ENCODE peak calls at places on chromosomes 2 and 18, in four cellular contexts. L is H9, H is H1, U is IMR-90. T is an unnamed sample.

GRCh38 chr2:88856409-88857135 is 165.1 kb downstream of the RPIA start:
- DNase-seq in L (no peak), H (no peak), U (no peak), T (no peak)

GRCh38 chr2:38202713-38203454 is 126.9 kb upstream of the CYP1B1 start:
- DNase-seq in L (no peak), H (no peak), U (peak; percentile 41), T (peak; percentile 66)

GRCh38 chr2:55906993-55907392 is 16.6 kb downstream of the EFEMP1 start:
- DNase-seq in L (no peak), H (no peak), U (no peak), T (no peak)

GRCh38 chr18:64202229-64202835 is 53.4 kb upstream of the LINC00305 start:
- DNase-seq in L (no peak), H (no peak), U (no peak), T (peak; percentile 16)

GRCh38 chr2:71060871-71061270 is 7.6 kb upstream of the NAGK start:
- DNase-seq in L (no peak), H (no peak), U (no peak), T (no peak)

GRCh38 chr2:228056706-228057105 is 124.8 kb downstream of the SPHKAP start:
- DNase-seq in L (no peak), H (no peak), U (no peak), T (no peak)

GRCh38 chr18:10055125-10055750 is 141.4 kb downstream of the VAPA start:
- DNase-seq in L (no peak), H (no peak), U (no peak), T (peak; percentile 33)

GRCh38 chr2:28084564-28084963 is 194.0 kb downstream of the BABAM2 start:
- DNase-seq in L (no peak), H (no peak), U (no peak), T (no peak)

GRCh38 chr2:194698012-194698411 is 959.0 kb upstream of the SLC39A10 start:
- DNase-seq in L (no peak), H (no peak), U (no peak), T (no peak)

GRCh38 chr2:241157841-241158545 is 7.7 kb downstream of the PPP1R7 start:
- DNase-seq in L (no peak), H (no peak), U (peak; percentile 71), T (no peak)

GRCh38 chr2:133712369-133712768 is 144.1 kb upstream of the NCKAP5 start:
- DNase-seq in L (no peak), H (no peak), U (no peak), T (no peak)

GRCh38 chr18:55385770-55386169 is 202.2 kb downstream of the TCF4 start:
- DNase-seq in L (no peak), H (no peak), U (no peak), T (no peak)

GRCh38 chr2:207767461-207768167 is 2.1 kb downstream of the FZD5 start:
- DNase-seq in L (peak; percentile 71), H (no peak), U (no peak), T (peak; percentile 79)

GRCh38 chr2:96931461-96931860 is 54.9 kb downstream of the FAM178B start:
- DNase-seq in L (no peak), H (no peak), U (no peak), T (no peak)

GRCh38 chr18:32707153-32707552 is 65.7 kb downstream of the KLHL14 start:
- DNase-seq in L (no peak), H (no peak), U (no peak), T (peak; percentile 24)

GRCh38 chr2:151560289-151560688 is 150.6 kb downstream of the RIF1 start:
- DNase-seq in L (no peak), H (no peak), U (peak; percentile 33), T (no peak)

GRCh38 chr2:241799522-241800197 is 9.3 kb upstream of the NEU4 start:
- DNase-seq in L (no peak), H (no peak), U (no peak), T (no peak)

GRCh38 chr2:45647986-45648520 is 3.4 kb upstream of the PRKCE start:
- DNase-seq in L (no peak), H (no peak), U (no peak), T (no peak)
- H4K5ac ChIP-seq in L (no peak overlapping the region), H (no peak overlapping the region), U (no peak overlapping the region), T (no peak overlapping the region)

GRCh38 chr2:120863661-120864320 is 128.1 kb downstream of the GLI2 start:
- DNase-seq in L (no peak), H (no peak), U (peak; percentile 67), T (peak; percentile 61)
- H4K5ac ChIP-seq in L (no peak overlapping the region), H (no peak overlapping the region), U (no peak overlapping the region), T (no peak overlapping the region)

DNA sequence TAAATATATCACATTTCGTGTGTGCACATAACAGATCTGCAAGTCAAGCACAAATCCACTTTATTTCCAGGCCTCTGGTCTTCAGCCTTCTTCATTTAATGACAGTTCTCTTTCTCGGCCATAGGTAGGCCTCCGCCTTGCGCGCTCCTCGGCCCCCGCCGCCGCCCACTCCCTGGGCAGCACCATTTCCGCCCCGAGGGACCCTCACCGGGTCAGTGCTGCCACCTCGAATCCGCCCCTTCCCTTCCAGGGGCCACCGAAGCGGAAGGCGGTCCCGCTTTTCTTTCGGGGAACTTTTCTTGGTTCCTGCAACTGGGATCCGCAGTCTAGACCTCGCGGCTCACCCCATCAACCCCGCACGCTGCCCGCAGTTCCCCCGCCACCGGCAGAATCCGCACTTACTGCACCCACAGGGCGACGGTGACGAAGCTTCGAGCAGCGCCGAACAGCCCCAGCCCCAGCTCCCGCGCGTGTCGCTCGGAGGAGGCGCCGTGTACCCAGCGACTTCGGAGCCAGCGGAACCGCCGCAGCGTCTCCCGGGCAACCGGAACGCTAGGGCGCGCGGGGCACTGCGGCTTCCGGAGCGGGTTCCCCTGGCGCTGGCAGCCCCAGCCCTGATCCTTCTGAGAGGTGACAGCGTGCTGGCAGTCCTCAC is at the start of gene CDKL4:
- DNase-seq in L (no peak), H (no peak), U (no peak), T (no peak)
- H4K5ac ChIP-seq in L (no peak within 1 kb of the TSS), H (no peak within 1 kb of the TSS), U (no peak within 1 kb of the TSS), T (no peak within 1 kb of the TSS)

DNA sequence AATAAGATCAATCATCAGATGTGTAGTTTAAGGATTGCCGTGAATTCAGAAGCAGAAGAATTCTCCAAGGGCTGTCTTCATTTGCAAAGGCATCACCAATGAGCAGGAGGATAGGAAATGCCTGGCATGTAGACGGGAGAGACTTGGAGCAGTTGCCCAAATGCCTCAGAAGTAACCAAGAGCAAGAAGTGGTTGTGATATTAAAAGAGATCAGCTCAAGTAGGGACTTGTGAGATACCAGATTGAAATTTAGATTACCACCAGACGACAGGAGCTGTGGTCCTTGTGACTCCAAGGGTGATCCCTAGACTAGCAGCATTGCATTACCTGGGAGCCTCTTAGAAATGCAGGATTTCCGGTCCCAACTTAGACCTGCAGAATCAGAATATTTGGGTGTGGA is 228.6 kb upstream of the EPAS1 start:
- DNase-seq in L (no peak), H (no peak), U (peak; percentile 77), T (no peak)
- H4K5ac ChIP-seq in L (no peak overlapping the region), H (no peak overlapping the region), U (peak overlapping the region; percentile 51), T (no peak overlapping the region)

GRCh38 chr2:120699292-120699691 is 36.4 kb upstream of the GLI2 start:
- DNase-seq in L (no peak), H (no peak), U (no peak), T (peak; percentile 45)

GRCh38 chr2:120702751-120703150 is 32.9 kb upstream of the GLI2 start:
- DNase-seq in L (no peak), H (no peak), U (no peak), T (no peak)

GRCh38 chr2:120703330-120703994 is 32.2 kb upstream of the GLI2 start:
- DNase-seq in L (no peak), H (no peak), U (peak; percentile 91), T (no peak)

GRCh38 chr2:120702061-120702460 is 33.6 kb upstream of the GLI2 start:
- DNase-seq in L (no peak), H (no peak), U (no peak), T (no peak)

GRCh38 chr2:120701096-120701860 is 34.4 kb upstream of the GLI2 start:
- DNase-seq in L (no peak), H (no peak), U (no peak), T (no peak)
- H4K5ac ChIP-seq in L (no peak overlapping the region), H (no peak overlapping the region), U (no peak overlapping the region), T (no peak overlapping the region)

GRCh38 chr2:82259551-82259950 is 1955.0 kb upstream of the LRRTM1 start:
- DNase-seq in L (no peak), H (no peak), U (no peak), T (no peak)

GRCh38 chr2:82256983-82257382 is 1952.4 kb upstream of the LRRTM1 start:
- DNase-seq in L (no peak), H (no peak), U (no peak), T (no peak)

GRCh38 chr2:82258151-82258550 is 1953.6 kb upstream of the LRRTM1 start:
- DNase-seq in L (no peak), H (no peak), U (no peak), T (no peak)

GRCh38 chr2:82256288-82256687 is 1951.7 kb upstream of the LRRTM1 start:
- DNase-seq in L (no peak), H (no peak), U (no peak), T (no peak)

GRCh38 chr2:82254728-82255127 is 1950.2 kb upstream of the LRRTM1 start:
- DNase-seq in L (no peak), H (no peak), U (no peak), T (no peak)
- H4K5ac ChIP-seq in L (no peak overlapping the region), H (no peak overlapping the region), U (no peak overlapping the region), T (no peak overlapping the region)

DNA sequence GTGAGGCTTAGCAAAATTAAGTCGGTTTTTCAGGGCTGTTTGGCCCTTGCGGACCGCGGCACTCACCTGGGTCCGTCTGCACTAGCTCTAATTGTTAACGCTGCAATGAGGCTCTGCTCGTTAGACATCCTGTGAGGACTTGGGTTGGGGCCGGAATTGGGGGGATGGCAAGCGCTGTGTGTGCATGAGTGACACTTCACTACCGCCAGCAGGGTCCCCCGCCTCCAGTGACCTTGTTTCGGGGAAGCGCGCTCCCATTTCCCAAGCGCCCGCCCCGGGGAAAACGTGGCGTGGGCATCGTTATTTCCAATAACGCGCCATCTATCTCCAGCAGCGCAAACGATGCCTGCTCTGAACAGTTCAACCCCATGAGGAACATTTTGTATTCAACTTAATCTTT is 54.2 kb downstream of the KCNG2 start:
- DNase-seq in L (no peak), H (no peak), U (no peak), T (no peak)
- H4K5ac ChIP-seq in L (no peak overlapping the region), H (no peak overlapping the region), U (no peak overlapping the region), T (no peak overlapping the region)

GRCh38 chr2:185892484-185892883 is 153.9 kb downstream of the FSIP2 start:
- DNase-seq in L (no peak), H (no peak), U (no peak), T (no peak)

GRCh38 chr2:185894223-185894622 is 155.6 kb downstream of the FSIP2 start:
- DNase-seq in L (no peak), H (no peak), U (no peak), T (no peak)

GRCh38 chr2:185896090-185896693 is 157.6 kb downstream of the FSIP2 start:
- DNase-seq in L (no peak), H (no peak), U (no peak), T (no peak)

GRCh38 chr2:185891804-185892411 is 153.3 kb downstream of the FSIP2 start:
- DNase-seq in L (no peak), H (no peak), U (no peak), T (no peak)

GRCh38 chr2:185891403-185891802 is 152.8 kb downstream of the FSIP2 start:
- DNase-seq in L (no peak), H (no peak), U (no peak), T (no peak)
- H4K5ac ChIP-seq in L (no peak overlapping the region), H (no peak overlapping the region), U (no peak overlapping the region), T (no peak overlapping the region)